ENCODE peak calls at places on chromosomes 11 and 22, in seven cellular contexts. E, H, C, O, P, N and D are unnamed samples.

GRCh38 chr11:67306769-67307544 is 3.6 kb downstream of the SSH3 start:
- DNase-seq in E (peak; percentile 20), H (no peak), C (peak; percentile 60), O (no peak), P (no peak), N (no peak), D (no peak)

GRCh38 chr11:68839953-68840641 is 1.6 kb downstream of the CPT1A start:
- DNase-seq in E (no peak), H (peak; percentile 44), C (no peak), O (peak; percentile 44), P (no peak), N (no peak), D (no peak)

GRCh38 chr22:40890881-40891280 is 29.0 kb upstream of the DNAJB7 start:
- DNase-seq in E (no peak), H (no peak), C (no peak), O (peak; percentile 34), P (no peak), N (no peak), D (no peak)

GRCh38 chr11:68408512-68408911 is 52.0 kb upstream of the PPP6R3 start:
- DNase-seq in E (peak; percentile 47), H (no peak), C (no peak), O (no peak), P (peak; percentile 70), N (no peak), D (no peak)

GRCh38 chr11:129117595-129118350 is 74.4 kb downstream of the ARHGAP32 start:
- DNase-seq in E (peak; percentile 29), H (peak; percentile 81), C (no peak), O (peak; percentile 87), P (peak; percentile 51), N (no peak), D (peak; percentile 37)

GRCh38 chr11:106708348-106708747 is 309.9 kb downstream of the GUCY1A2 start:
- DNase-seq in E (no peak), H (no peak), C (no peak), O (no peak), P (no peak), N (no peak), D (no peak)

GRCh38 chr11:94851864-94852581 is 83.9 kb downstream of the AMOTL1 start:
- DNase-seq in E (no peak), H (no peak), C (no peak), O (no peak), P (peak; percentile 48), N (no peak), D (no peak)

GRCh38 chr11:102926517-102926916 is 29.0 kb downstream of the MMP13 start:
- DNase-seq in E (no peak), H (no peak), C (no peak), O (no peak), P (no peak), N (no peak), D (no peak)

GRCh38 chr11:79417069-79417920 is 23.5 kb downstream of the TENM4 start:
- DNase-seq in E (no peak), H (no peak), C (no peak), O (no peak), P (no peak), N (no peak), D (no peak)

GRCh38 chr11:108886608-108887007 is 221.7 kb downstream of the DDX10 start:
- DNase-seq in E (no peak), H (peak; percentile 59), C (no peak), O (peak; percentile 72), P (no peak), N (no peak), D (no peak)

GRCh38 chr11:57901756-57902155 is 121.9 kb upstream of the OR9Q1 start:
- DNase-seq in E (no peak), H (no peak), C (no peak), O (no peak), P (no peak), N (no peak), D (no peak)

GRCh38 chr11:832529-833113 is at the start of gene CD151:
- DNase-seq in E (peak; percentile 73), H (peak; percentile 63), C (peak; percentile 79), O (peak; percentile 46), P (no peak), N (peak; percentile 38), D (peak; percentile 80)

GRCh38 chr11:14258177-14258935 is 100.6 kb downstream of the RRAS2 start:
- DNase-seq in E (no peak), H (peak; percentile 13), C (no peak), O (peak; percentile 64), P (no peak), N (no peak), D (no peak)

DNA sequence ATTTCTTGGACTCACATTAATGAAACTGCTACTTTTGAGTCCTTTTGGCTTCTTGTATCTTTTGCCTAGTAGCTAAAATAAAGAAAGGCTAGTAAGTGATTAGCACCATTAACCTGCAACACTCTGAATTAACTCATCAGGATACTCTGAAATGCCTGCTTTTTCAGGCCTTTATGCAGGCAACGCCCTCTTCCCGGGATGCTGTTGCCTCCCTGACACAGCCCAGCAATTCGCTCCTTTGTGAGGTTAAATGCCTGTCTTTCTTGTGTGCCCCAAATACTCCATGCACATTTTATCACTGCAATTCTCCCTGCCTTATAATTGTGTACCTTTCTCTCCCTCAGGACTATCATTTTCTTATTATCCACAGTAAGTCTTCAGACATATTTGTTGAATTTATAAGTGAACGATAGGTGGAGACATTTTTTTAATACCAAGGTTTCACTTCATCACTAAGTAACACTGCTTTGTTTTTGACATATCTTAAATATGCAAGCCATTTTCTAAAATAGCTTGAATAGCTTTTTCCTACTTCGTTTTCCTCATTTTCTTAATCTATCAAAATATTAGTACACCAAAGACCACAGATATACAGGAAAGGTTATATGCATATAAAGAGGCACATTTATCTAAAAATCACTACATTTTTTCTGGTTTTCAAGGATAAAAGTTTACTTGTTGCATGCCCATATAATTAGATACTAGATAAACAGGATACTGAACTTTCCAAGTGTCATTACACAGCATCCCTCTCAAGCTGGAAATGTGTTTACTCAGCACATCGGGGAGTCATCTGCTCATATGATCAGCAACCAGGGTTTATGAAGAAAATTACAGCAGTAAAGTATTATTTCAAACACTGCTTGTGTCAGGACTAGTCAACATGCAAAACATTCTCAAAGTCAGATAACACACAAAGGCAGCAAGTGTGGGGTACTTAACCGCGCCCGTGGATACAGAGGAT is 48.5 kb upstream of the DDI1 start:
- DNase-seq in E (no peak), H (peak; percentile 23), C (no peak), O (no peak), P (no peak), N (no peak), D (no peak)
- TF ChIP-seq CTCF in E (no peak), H (peak; percentile 2), C (no peak), O (no peak), P (no peak), N (no peak), D (no peak)

GRCh38 chr11:9493492-9493891 is 32.7 kb downstream of the ZNF143 start:
- DNase-seq in E (no peak), H (no peak), C (no peak), O (no peak), P (no peak), N (no peak), D (no peak)
- TF ChIP-seq CTCF in E (no peak), H (no peak), C (no peak), O (no peak), P (no peak), N (no peak), D (no peak)

GRCh38 chr11:111357150-111358037 is 21.7 kb downstream of the POU2AF1 start:
- DNase-seq in E (no peak), H (no peak), C (no peak), O (no peak), P (no peak), N (no peak), D (no peak)
- TF ChIP-seq CTCF in E (peak; percentile 19), H (no peak), C (no peak), O (no peak), P (no peak), N (no peak), D (no peak)

GRCh38 chr22:35930933-35931332 is 97.7 kb downstream of the RBFOX2 start:
- DNase-seq in E (no peak), H (peak; percentile 73), C (no peak), O (peak; percentile 86), P (no peak), N (no peak), D (no peak)
- TF ChIP-seq CTCF in E (peak; percentile 50), H (peak; percentile 66), C (peak; percentile 62), O (peak; percentile 70), P (peak; percentile 75), N (peak; percentile 65), D (peak; percentile 39)

GRCh38 chr11:118899296-118899688 is 15.6 kb downstream of the CXCR5 start:
- DNase-seq in E (no peak), H (no peak), C (no peak), O (no peak), P (no peak), N (no peak), D (no peak)
- TF ChIP-seq CTCF in E (no peak), H (no peak), C (no peak), O (peak; percentile 1), P (no peak), N (no peak), D (no peak)